ENCODE peak calls at places on chromosomes 4 and X, in eight cellular contexts. L is AG10803, M is activated T-cell treated with anti-CD3 and anti-CD28 coated beads for 1 hour, S is HTR-8/SVneo, Z is GM03348, Y is NCI-H345, C is GM10248, R is Kasumi-1. U is an unnamed sample.

GRCh38 chrX:5236096-5236495 is 992.6 kb downstream of the NLGN4X start:
- DNase-seq in Y (no peak), L (no peak), M (no peak), R (no peak), S (no peak), Z (no peak), C (no peak), U (no peak)

GRCh38 chrX:739611-740010 is 109.0 kb downstream of the SHOX start:
- DNase-seq in S (no peak), Z (no peak), L (no peak), R (no peak), C (no peak), Y (no peak), M (no peak), U (no peak)

GRCh38 chr4:95857761-95858160 is 17.9 kb downstream of the PDHA2 start:
- DNase-seq in S (no peak), R (no peak), M (no peak), Y (no peak), L (no peak), C (no peak), Z (no peak), U (peak)

GRCh38 chr4:75598390-75598789 is 31.9 kb downstream of the CDKL2 start:
- DNase-seq in Y (no peak), S (peak), L (peak), M (no peak), R (no peak), C (no peak), Z (peak), U (peak)

GRCh38 chr4:107050525-107051135 is 14.5 kb upstream of the DKK2 start:
- DNase-seq in Y (no peak), L (peak), M (no peak), Z (peak), R (peak), S (no peak), C (no peak), U (peak)

GRCh38 chr4:8547912-8548730 is 32.1 kb upstream of the GPR78 start:
- DNase-seq in M (no peak), R (no peak), C (no peak), S (peak), Y (no peak), Z (no peak), L (no peak), U (no peak)

GRCh38 chrX:10327651-10328050 is 170.9 kb downstream of the CLCN4 start:
- DNase-seq in Y (no peak), S (peak), L (no peak), R (no peak), C (no peak), Z (no peak), M (no peak), U (peak)

GRCh38 chr4:74408639-74409038 is 36.3 kb upstream of the AREG start:
- DNase-seq in C (no peak), S (no peak), M (no peak), Z (no peak), R (no peak), Y (no peak), L (no peak), U (no peak)

GRCh38 chr4:37066149-37066548 is 178.4 kb upstream of the NWD2 start:
- DNase-seq in L (no peak), C (no peak), Z (no peak), Y (peak), M (no peak), S (no peak), R (no peak), U (no peak)

GRCh38 chr4:129641179-129641578 is 545.2 kb downstream of the C4orf33 start:
- DNase-seq in S (peak), M (peak), Y (peak), C (peak), Z (peak), L (peak), R (peak), U (peak)

GRCh38 chrX:49876750-49877149 is 2.5 kb upstream of the USP27X start:
- DNase-seq in Z (peak), L (peak), S (no peak), Y (peak), C (peak), M (no peak), R (peak), U (peak)

GRCh38 chr4:183610033-183610432 is 49.0 kb downstream of the RWDD4 start:
- DNase-seq in L (no peak), S (peak), Z (peak), R (no peak), Y (no peak), M (no peak), C (no peak), U (no peak)

GRCh38 chrX:102745513-102746133 is 25.1 kb downstream of the GPRASP3 start:
- DNase-seq in Z (no peak), Y (no peak), C (no peak), L (no peak), M (no peak), R (no peak), S (no peak), U (no peak)

GRCh38 chrX:140715787-140716186 is 6.2 kb downstream of the LINC00632 start:
- DNase-seq in R (no peak), M (no peak), L (no peak), C (no peak), Y (no peak), S (no peak), Z (no peak), U (no peak)